ENCODE peak calls at places on chromosomes 11 and 22, in six cellular contexts. One of them, this sample, is unnamed.
A peak's percentile ranks its signal among the peaks of the same experiment; 100 is the strongest.

GRCh38 chr11:108788565-108789199 is 123.8 kb downstream of the DDX10 start:
- DNase-seq in GM23248: peak; percentile 57
- DNase-seq in HCT116: peak; percentile 21
- DNase-seq in gastrocnemius medialis: no peak
- DNase-seq in Peyer's patch: no peak
- DNase-seq in tibial nerve: no peak
- DNase-seq in this sample: no peak

GRCh38 chr11:7909585-7910325 is 21.3 kb downstream of the OR10A6 start:
- DNase-seq in GM23248: no peak
- DNase-seq in HCT116: no peak
- DNase-seq in gastrocnemius medialis: no peak
- DNase-seq in Peyer's patch: no peak
- DNase-seq in tibial nerve: no peak
- DNase-seq in this sample: no peak

GRCh38 chr22:20423636-20424511 is 13.8 kb downstream of the SCARF2 start:
- DNase-seq in GM23248: no peak
- DNase-seq in HCT116: no peak
- DNase-seq in gastrocnemius medialis: no peak
- DNase-seq in Peyer's patch: peak; percentile 48
- DNase-seq in tibial nerve: no peak
- DNase-seq in this sample: no peak

GRCh38 chr11:44789466-44789865 is 62.7 kb downstream of the TSPAN18 start:
- DNase-seq in GM23248: no peak
- DNase-seq in HCT116: no peak
- DNase-seq in gastrocnemius medialis: no peak
- DNase-seq in Peyer's patch: no peak
- DNase-seq in tibial nerve: no peak
- DNase-seq in this sample: no peak

GRCh38 chr11:44623716-44624491 is 58.4 kb downstream of the CD82 start:
- DNase-seq in GM23248: no peak
- DNase-seq in HCT116: no peak
- DNase-seq in gastrocnemius medialis: peak; percentile 10
- DNase-seq in Peyer's patch: peak; percentile 50
- DNase-seq in tibial nerve: peak; percentile 4
- DNase-seq in this sample: no peak

GRCh38 chr22:24751518-24751917 is 23.0 kb downstream of the PIWIL3 start:
- DNase-seq in GM23248: no peak
- DNase-seq in HCT116: no peak
- DNase-seq in gastrocnemius medialis: no peak
- DNase-seq in Peyer's patch: no peak
- DNase-seq in tibial nerve: no peak
- DNase-seq in this sample: no peak

GRCh38 chr22:19576460-19577421 is 52.5 kb upstream of the CLDN5 start:
- DNase-seq in GM23248: peak; percentile 87
- DNase-seq in HCT116: no peak
- DNase-seq in gastrocnemius medialis: no peak
- DNase-seq in Peyer's patch: no peak
- DNase-seq in tibial nerve: no peak
- DNase-seq in this sample: no peak

GRCh38 chr11:118398797-118399564 is 2.4 kb upstream of the ATP5MG start:
- DNase-seq in GM23248: peak; percentile 24
- DNase-seq in HCT116: no peak
- DNase-seq in gastrocnemius medialis: no peak
- DNase-seq in Peyer's patch: no peak
- DNase-seq in tibial nerve: no peak
- DNase-seq in this sample: no peak

GRCh38 chr11:48093323-48093722 is 113.0 kb downstream of the PTPRJ start:
- DNase-seq in GM23248: no peak
- DNase-seq in HCT116: no peak
- DNase-seq in gastrocnemius medialis: no peak
- DNase-seq in Peyer's patch: no peak
- DNase-seq in tibial nerve: no peak
- DNase-seq in this sample: no peak

DNA sequence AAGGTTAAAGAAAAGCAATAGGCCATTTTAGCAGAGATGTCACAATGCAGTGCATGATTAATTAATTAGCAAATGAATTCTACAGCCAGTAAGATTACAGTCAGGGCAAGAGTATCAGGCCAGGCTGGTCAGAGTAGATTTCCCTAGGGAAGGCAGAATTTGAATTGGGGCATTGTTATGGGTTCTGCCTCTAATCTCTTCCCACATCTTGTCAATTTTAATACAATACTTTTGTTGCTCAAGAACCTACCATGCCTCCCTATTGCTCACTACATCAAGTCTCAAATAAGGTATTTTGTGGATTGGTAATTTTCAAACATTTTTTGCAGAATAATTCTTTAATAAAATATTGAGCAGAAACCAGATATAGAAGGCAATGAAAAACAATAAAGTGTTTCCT is 103.7 kb downstream of the CCDC81 start:
- DNase-seq in GM23248: no peak
- DNase-seq in HCT116: no peak
- DNase-seq in gastrocnemius medialis: no peak
- DNase-seq in Peyer's patch: no peak
- DNase-seq in tibial nerve: no peak
- DNase-seq in this sample: no peak
- H3K4me1 ChIP-seq in GM23248: peaks cover 35% of the 10 kb centered on the region
- H3K4me1 ChIP-seq in HCT116: peaks cover 20% of the 10 kb centered on the region
- H3K4me1 ChIP-seq in gastrocnemius medialis: peaks cover 8% of the 10 kb centered on the region
- H3K4me1 ChIP-seq in Peyer's patch: no peaks in the 10 kb centered on the region
- H3K4me1 ChIP-seq in tibial nerve: peaks cover 45% of the 10 kb centered on the region
- H3K4me1 ChIP-seq in this sample: peaks cover 4% of the 10 kb centered on the region

DNA sequence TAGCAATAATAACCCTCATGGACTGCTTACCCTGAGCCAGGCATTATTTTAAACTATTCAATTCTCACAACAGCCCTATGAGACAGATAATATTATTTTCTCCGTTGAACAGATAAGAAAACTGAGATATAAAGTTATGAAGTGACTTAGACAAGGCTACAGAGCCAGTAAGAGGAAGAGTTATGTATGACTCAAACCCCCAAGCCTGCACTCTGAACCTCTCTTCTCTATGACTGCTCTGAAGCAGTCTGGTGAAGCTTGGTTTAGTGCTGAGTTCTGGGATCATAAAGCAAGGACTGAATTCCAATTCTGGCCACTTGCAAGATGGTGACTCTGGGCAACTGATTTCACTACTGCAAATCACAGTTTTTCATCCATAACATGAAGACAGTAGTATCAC is 34.5 kb downstream of the TNKS1BP1 start:
- DNase-seq in GM23248: peak; percentile 83
- DNase-seq in HCT116: no peak
- DNase-seq in gastrocnemius medialis: no peak
- DNase-seq in Peyer's patch: no peak
- DNase-seq in tibial nerve: no peak
- DNase-seq in this sample: no peak
- H3K4me1 ChIP-seq in GM23248: peaks cover 62% of the 10 kb centered on the region
- H3K4me1 ChIP-seq in HCT116: peaks cover 7% of the 10 kb centered on the region
- H3K4me1 ChIP-seq in gastrocnemius medialis: no peaks in the 10 kb centered on the region
- H3K4me1 ChIP-seq in Peyer's patch: no peaks in the 10 kb centered on the region
- H3K4me1 ChIP-seq in tibial nerve: peaks cover 23% of the 10 kb centered on the region
- H3K4me1 ChIP-seq in this sample: peaks cover 3% of the 10 kb centered on the region

DNA sequence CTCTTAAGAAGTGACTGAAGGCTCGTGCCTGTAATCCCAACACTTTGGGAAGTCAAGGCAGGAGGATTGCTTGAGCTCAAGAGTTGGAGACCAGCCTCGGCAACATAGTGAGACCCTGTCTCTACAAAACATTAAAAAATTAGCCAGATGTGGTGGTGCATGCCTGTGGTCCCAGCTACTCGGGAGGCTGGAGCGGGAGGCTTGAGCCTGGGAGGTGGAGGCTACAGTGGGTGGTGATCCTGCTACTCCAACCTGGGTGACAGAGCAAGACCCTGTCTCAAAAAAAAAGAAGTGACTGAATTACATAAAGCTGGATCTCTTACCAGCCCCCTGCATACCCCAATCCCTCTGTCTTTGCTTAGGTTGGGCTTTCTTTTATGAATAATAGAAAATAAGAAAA is 58.1 kb downstream of the C22orf31 start:
- DNase-seq in GM23248: no peak
- DNase-seq in HCT116: no peak
- DNase-seq in gastrocnemius medialis: no peak
- DNase-seq in Peyer's patch: no peak
- DNase-seq in tibial nerve: no peak
- DNase-seq in this sample: no peak
- H3K4me1 ChIP-seq in GM23248: peaks cover 9% of the 10 kb centered on the region
- H3K4me1 ChIP-seq in HCT116: peaks cover 69% of the 10 kb centered on the region
- H3K4me1 ChIP-seq in gastrocnemius medialis: peaks cover 32% of the 10 kb centered on the region
- H3K4me1 ChIP-seq in Peyer's patch: no peaks in the 10 kb centered on the region
- H3K4me1 ChIP-seq in tibial nerve: peaks cover 43% of the 10 kb centered on the region
- H3K4me1 ChIP-seq in this sample: peaks cover 37% of the 10 kb centered on the region

DNA sequence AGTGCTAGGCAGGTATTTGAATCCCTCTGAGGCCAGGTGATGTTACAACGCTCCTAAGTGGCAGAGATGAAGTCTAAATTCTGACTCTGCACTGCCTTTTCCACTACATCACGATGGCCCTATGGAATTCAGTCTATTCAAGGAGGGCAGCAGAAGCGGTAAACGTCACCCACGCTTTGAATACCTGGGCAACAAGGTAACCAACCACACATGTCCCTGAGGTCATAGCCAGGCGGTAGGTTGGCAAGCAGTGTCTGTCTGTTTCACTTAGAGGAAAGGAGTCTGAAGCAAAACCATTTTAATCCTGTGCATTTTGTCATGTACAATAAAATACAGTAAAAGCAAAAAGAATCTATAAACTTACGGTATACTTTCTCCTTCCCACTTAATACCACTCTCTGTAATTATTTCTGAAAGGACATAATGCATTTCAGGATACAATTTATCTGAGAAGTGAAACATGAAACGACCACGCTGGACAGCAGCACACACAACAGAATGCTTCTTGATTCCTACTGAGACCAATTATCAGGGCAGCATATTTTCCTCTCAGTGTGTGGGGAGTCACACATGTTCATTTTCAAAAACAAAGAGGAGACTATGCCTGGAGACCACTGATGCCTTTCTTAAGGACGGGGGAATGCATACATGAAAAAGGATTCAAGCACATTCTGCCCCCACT is 51.3 kb downstream of the PRDM10 start:
- DNase-seq in GM23248: no peak
- DNase-seq in HCT116: no peak
- DNase-seq in gastrocnemius medialis: no peak
- DNase-seq in Peyer's patch: no peak
- DNase-seq in tibial nerve: no peak
- DNase-seq in this sample: no peak
- H3K4me1 ChIP-seq in GM23248: no peaks in the 10 kb centered on the region
- H3K4me1 ChIP-seq in HCT116: no peaks in the 10 kb centered on the region
- H3K4me1 ChIP-seq in gastrocnemius medialis: no peaks in the 10 kb centered on the region
- H3K4me1 ChIP-seq in Peyer's patch: no peaks in the 10 kb centered on the region
- H3K4me1 ChIP-seq in tibial nerve: peaks cover 15% of the 10 kb centered on the region
- H3K4me1 ChIP-seq in this sample: no peaks in the 10 kb centered on the region

DNA sequence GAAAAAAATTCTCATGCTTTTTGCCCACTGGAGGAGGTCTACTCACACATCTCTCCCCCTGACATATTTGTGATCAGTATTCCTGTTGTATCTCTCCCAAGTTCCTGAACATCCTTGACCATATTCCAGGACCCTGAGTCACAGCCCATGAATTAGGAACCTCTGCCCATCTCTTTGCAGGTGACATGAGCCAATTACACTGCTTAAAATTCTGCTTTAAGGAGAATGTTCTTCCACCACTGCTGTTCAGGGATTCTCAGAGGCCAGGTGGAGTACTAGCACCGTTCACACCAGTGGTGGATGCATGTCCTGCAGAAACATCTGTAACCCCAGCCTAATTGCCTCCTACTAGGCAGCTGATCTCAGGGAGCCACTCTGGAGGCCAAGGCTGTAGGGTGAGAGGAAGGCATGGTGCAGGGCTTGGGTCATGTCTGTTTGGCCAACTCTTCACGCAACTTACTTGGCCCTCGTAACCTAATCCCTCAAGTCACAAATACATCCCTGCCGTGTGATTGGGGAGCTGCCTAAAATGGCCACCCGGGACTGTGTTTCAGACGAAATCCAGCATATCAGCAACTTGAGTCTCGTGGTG is 104.8 kb downstream of the GGTLC2 start:
- DNase-seq in GM23248: no peak
- DNase-seq in HCT116: no peak
- DNase-seq in gastrocnemius medialis: no peak
- DNase-seq in Peyer's patch: no peak
- DNase-seq in tibial nerve: no peak
- DNase-seq in this sample: no peak
- H3K4me1 ChIP-seq in GM23248: no peaks in the 10 kb centered on the region
- H3K4me1 ChIP-seq in HCT116: peaks cover 4% of the 10 kb centered on the region
- H3K4me1 ChIP-seq in gastrocnemius medialis: no peaks in the 10 kb centered on the region
- H3K4me1 ChIP-seq in Peyer's patch: no peaks in the 10 kb centered on the region
- H3K4me1 ChIP-seq in tibial nerve: no peaks in the 10 kb centered on the region
- H3K4me1 ChIP-seq in this sample: no peaks in the 10 kb centered on the region

GRCh38 chr22:45554040-45554406 is 51.3 kb downstream of the FBLN1 start:
- DNase-seq in GM23248: no peak
- DNase-seq in HCT116: no peak
- DNase-seq in gastrocnemius medialis: no peak
- DNase-seq in Peyer's patch: no peak
- DNase-seq in tibial nerve: no peak
- DNase-seq in this sample: peak; percentile 51
- H3K4me1 ChIP-seq in GM23248: peaks cover 37% of the 10 kb centered on the region
- H3K4me1 ChIP-seq in HCT116: peaks cover 28% of the 10 kb centered on the region
- H3K4me1 ChIP-seq in gastrocnemius medialis: peaks cover 19% of the 10 kb centered on the region
- H3K4me1 ChIP-seq in Peyer's patch: no peaks in the 10 kb centered on the region
- H3K4me1 ChIP-seq in tibial nerve: peaks cover 51% of the 10 kb centered on the region
- H3K4me1 ChIP-seq in this sample: peaks cover 3% of the 10 kb centered on the region

DNA sequence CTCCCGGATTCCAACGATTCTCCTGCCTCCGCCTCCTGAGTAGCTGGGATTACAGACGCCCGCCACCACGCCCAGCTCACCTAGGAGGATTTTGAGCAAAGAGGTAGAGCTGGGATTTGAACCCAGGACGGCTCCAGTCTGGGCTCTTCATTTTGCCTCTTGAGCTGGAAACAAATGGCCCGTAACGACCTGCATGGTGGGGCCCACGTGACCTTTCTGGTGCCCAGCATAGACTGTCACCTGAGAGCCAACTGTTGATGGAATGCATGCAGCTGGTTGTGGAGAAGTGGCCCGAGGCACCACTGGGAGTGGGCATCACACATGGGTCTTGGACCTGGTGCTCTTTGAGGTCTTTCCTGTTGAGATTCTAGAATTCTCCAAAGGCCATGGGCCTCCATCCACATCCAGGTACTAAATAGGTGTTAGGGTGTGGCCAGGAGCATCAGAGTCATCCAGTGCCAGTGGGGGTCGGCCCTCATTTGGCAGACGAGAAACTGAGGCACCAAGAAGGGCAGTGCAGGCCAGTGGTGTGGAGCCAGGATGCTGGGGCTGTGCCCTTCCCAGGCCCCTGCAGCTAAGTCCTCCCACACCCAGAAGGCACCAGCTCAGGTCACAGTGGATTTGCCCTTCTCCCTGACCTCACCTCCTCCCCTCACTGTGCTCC is 3.9 kb downstream of the ATF4 start:
- DNase-seq in GM23248: peak; percentile 39
- DNase-seq in HCT116: no peak
- DNase-seq in gastrocnemius medialis: peak; percentile 60
- DNase-seq in Peyer's patch: no peak
- DNase-seq in tibial nerve: no peak
- DNase-seq in this sample: peak; percentile 56
- H3K4me1 ChIP-seq in GM23248: peaks cover 6% of the 10 kb centered on the region
- H3K4me1 ChIP-seq in HCT116: peaks cover 29% of the 10 kb centered on the region
- H3K4me1 ChIP-seq in gastrocnemius medialis: peaks cover 70% of the 10 kb centered on the region
- H3K4me1 ChIP-seq in Peyer's patch: peaks cover 40% of the 10 kb centered on the region
- H3K4me1 ChIP-seq in tibial nerve: peaks cover 79% of the 10 kb centered on the region
- H3K4me1 ChIP-seq in this sample: peaks cover 29% of the 10 kb centered on the region